ENCODE peak calls at places on chromosomes 4 and X, in seven cellular contexts. U is AG04450; T is colonic mucosa; V is cardiac muscle cell; F is CD4-positive, CD25-positive, alpha-beta regulatory T cell; B is IMR-90; H is GM23248. E is an unnamed sample.

GRCh38 chrX:154718607-154719006 is 32.3 kb downstream of the GAB3 start:
- DNase-seq in F (no peak), U (no peak), V (no peak), T (no peak), B (no peak), H (no peak), E (no peak)

GRCh38 chr4:142291299-142291698 is 554.8 kb downstream of the INPP4B start:
- DNase-seq in T (no peak), H (no peak), V (no peak), B (no peak), F (no peak), U (no peak), E (no peak)

GRCh38 chrX:96770315-96770714 is 85.7 kb downstream of the DIAPH2 start:
- DNase-seq in V (peak), T (no peak), H (peak), U (no peak), B (peak), F (peak), E (peak)

GRCh38 chr4:186227221-186227620 is at the start of gene KLKB1:
- DNase-seq in T (no peak), B (no peak), F (no peak), V (peak), U (no peak), H (no peak), E (peak)

GRCh38 chrX:40952855-40953254 is 132.4 kb upstream of the USP9X start:
- DNase-seq in U (no peak), T (no peak), F (peak), H (peak), V (peak), B (peak), E (peak)

GRCh38 chr4:52941450-52941849 is 79.3 kb downstream of the RASL11B start:
- DNase-seq in T (no peak), B (no peak), U (no peak), F (no peak), H (no peak), V (no peak), E (no peak)

GRCh38 chr4:110216079-110216478 is 17.7 kb upstream of the ELOVL6 start:
- DNase-seq in B (peak), T (no peak), U (no peak), F (no peak), H (peak), V (peak), E (no peak)

GRCh38 chrX:47146121-47146935 is 1.3 kb downstream of the RBM10 start:
- DNase-seq in B (no peak), H (peak), V (no peak), F (no peak), U (no peak), T (peak), E (no peak)

GRCh38 chr4:144634978-144635747 is 10.8 kb upstream of the HHIP start:
- DNase-seq in H (no peak), F (no peak), U (no peak), V (no peak), T (no peak), B (no peak), E (no peak)

GRCh38 chr4:53118676-53119075 is 247.2 kb downstream of the SCFD2 start:
- DNase-seq in B (no peak), U (no peak), T (no peak), V (no peak), H (no peak), F (no peak), E (no peak)

GRCh38 chr4:113677333-113677732 is 84.2 kb downstream of the CAMK2D start:
- DNase-seq in V (no peak), U (no peak), F (peak), T (no peak), B (no peak), H (no peak), E (no peak)

GRCh38 chrX:45794995-45795337 is 594.3 kb upstream of the DIPK2B start:
- DNase-seq in U (no peak), B (no peak), F (no peak), H (no peak), V (no peak), T (no peak), E (no peak)

GRCh38 chr4:99205104-99205979 is 13.7 kb downstream of the ADH6 start:
- DNase-seq in F (no peak), U (no peak), B (peak), H (peak), V (peak), T (peak), E (peak)

GRCh38 chrX:150564838-150565237 is 3.6 kb upstream of the MTM1 start:
- DNase-seq in F (no peak), V (no peak), T (no peak), B (no peak), H (no peak), U (no peak), E (no peak)

GRCh38 chr4:18733956-18734872 is 712.7 kb upstream of the LCORL start:
- DNase-seq in U (no peak), B (no peak), F (no peak), V (no peak), H (no peak), T (no peak), E (peak)

GRCh38 chrX:95332530-95332929 is 1352.1 kb upstream of the DIAPH2 start:
- DNase-seq in V (no peak), F (no peak), H (no peak), B (no peak), U (no peak), T (no peak), E (no peak)

GRCh38 chr4:8069102-8069752 is 89.4 kb downstream of the ABLIM2 start:
- DNase-seq in T (no peak), F (no peak), U (no peak), B (no peak), V (no peak), H (no peak), E (no peak)

GRCh38 chrX:135087867-135088266 is 32.5 kb downstream of the ETDB start:
- DNase-seq in T (no peak), V (no peak), F (no peak), B (no peak), H (peak), U (no peak), E (no peak)

GRCh38 chrX:118839334-118839958 is 15.8 kb downstream of the ZCCHC12 start:
- DNase-seq in T (peak), B (peak), V (peak), H (peak), U (no peak), F (peak), E (peak)

GRCh38 chr4:82885410-82885809 is 5.5 kb downstream of the SEC31A start:
- DNase-seq in B (no peak), H (peak), V (no peak), U (no peak), T (no peak), F (no peak), E (no peak)

GRCh38 chrX:18652636-18653035 is 19.3 kb downstream of the RS1 start:
- DNase-seq in B (no peak), V (no peak), U (no peak), H (no peak), T (no peak), F (no peak), E (no peak)

GRCh38 chr4:106981431-106981830 is 54.7 kb downstream of the DKK2 start:
- DNase-seq in U (no peak), H (no peak), T (no peak), V (no peak), B (no peak), F (no peak), E (no peak)

GRCh38 chr4:2462218-2462991 is 6.5 kb upstream of the RNF4 start:
- DNase-seq in F (peak), B (peak), U (peak), V (peak), T (peak), H (peak), E (peak)

GRCh38 chrX:46837543-46838481 is 969 bp downstream of the RP2 start:
- DNase-seq in F (peak), H (peak), B (peak), V (no peak), U (no peak), T (no peak), E (peak)

GRCh38 chr4:46956451-46956850 is 36.9 kb downstream of the GABRA4 start:
- DNase-seq in H (no peak), U (peak), V (no peak), F (no peak), B (peak), T (no peak), E (peak)

GRCh38 chr4:46949822-46950221 is 40.8 kb upstream of the COX7B2 start:
- DNase-seq in B (no peak), U (no peak), F (no peak), H (no peak), T (no peak), V (no peak), E (no peak)

GRCh38 chr4:40628888-40629287 is 776 bp downstream of the RBM47 start:
- DNase-seq in V (no peak), B (no peak), T (peak), H (peak), U (no peak), F (no peak), E (no peak)

GRCh38 chr4:40626183-40626990 is 3.3 kb downstream of the RBM47 start:
- DNase-seq in U (no peak), F (no peak), T (peak), V (peak), B (peak), H (peak), E (peak)

GRCh38 chr4:40627540-40627939 is 2.1 kb downstream of the RBM47 start:
- DNase-seq in B (no peak), F (no peak), T (no peak), U (no peak), V (no peak), H (no peak), E (no peak)

GRCh38 chr4:40629401-40630334 is at the start of gene RBM47:
- DNase-seq in U (no peak), H (peak), V (peak), T (peak), B (peak), F (peak), E (peak)

GRCh38 chr4:40630335-40631021 is 814 bp upstream of the RBM47 start:
- DNase-seq in H (no peak), T (peak), U (no peak), V (no peak), B (no peak), F (no peak), E (no peak)
- H3K4me3 ChIP-seq in H (no peak), T (peak), U (no peak), V (peak), B (no peak), F (no peak), E (peak)

DNA sequence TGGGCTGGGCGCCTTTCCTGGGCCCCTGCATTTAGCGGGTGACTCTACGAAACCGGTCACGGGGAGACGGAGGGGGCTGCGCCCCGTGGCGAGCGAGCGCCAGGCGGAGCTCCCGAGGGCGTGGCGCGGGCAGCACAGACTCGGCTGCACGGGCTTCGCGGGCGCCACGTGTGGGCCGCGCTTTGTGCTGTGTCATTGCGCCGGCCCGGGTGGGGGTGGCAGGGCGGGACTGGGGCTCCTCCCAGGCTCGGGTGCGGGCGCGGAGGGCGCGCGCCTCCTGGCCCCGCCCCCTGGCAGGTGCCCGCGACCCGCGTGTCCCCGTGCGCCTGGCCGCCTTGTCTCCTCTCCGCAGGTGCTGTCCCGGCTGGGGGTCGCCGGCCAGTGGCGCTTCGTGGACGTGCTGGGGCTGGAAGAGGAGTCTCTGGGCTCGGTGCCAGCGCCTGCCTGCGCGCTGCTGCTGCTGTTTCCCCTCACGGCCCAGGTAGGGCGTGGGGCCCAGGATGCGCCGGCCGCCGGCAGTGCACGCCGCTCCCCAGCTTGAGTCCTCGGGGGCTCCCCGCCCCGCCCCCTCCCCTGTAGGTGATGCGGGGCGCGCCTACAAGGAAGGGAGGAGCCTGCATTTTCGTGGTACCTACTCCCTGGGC is 651 bp downstream of the UCHL1 start:
- DNase-seq in F (peak), T (peak), U (no peak), V (peak), B (peak), H (peak), E (peak)
- H3K4me3 ChIP-seq in F (no peak), T (peak), U (peak), V (peak), B (peak), H (peak), E (peak)

DNA sequence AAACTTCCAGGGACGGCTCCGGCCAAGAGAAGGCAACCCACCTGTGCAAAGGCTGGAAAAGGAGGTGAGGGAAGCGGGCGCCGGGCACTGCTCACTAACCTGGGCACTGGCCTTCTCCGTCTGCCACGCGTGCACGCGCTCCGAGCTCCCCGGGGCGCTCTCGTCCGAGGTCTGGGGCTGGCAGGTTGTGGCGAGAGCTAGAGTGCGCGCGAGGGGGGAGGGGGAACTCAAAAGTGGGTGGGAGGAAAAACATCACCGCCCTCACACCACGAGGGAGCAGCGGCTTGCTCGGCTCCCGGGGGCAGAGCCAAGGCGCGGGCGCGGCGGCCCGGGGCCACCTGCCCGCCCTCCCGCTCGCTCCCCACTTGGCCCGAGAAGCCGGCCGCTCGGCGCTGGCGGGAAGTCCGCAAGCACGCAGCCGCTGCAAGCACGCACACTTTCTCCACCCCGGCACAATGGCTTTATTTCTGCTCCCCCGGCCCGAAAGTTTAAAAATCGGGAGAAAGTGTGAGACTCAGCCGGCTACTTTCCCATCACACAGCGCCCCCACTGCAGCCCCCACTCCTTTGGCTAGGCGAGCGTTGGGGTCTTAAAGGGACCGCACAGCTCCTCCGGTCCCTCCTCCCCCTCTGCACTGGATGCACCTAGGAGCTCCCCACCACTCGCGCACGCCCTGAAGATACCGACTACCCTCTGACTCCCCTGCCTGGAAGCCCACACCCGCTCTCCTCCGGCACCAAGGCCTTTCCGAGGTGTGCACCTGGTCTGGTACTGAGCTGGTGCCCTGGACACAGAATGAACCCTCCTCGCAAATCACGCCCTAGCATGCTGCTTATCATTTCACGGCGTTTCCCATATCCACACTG is at the start of gene CHRDL1:
- DNase-seq in H (peak), F (no peak), B (no peak), T (peak), V (no peak), U (no peak), E (no peak)
- H3K4me3 ChIP-seq in H (peak), F (no peak), B (peak), T (peak), V (peak), U (peak), E (no peak)

DNA sequence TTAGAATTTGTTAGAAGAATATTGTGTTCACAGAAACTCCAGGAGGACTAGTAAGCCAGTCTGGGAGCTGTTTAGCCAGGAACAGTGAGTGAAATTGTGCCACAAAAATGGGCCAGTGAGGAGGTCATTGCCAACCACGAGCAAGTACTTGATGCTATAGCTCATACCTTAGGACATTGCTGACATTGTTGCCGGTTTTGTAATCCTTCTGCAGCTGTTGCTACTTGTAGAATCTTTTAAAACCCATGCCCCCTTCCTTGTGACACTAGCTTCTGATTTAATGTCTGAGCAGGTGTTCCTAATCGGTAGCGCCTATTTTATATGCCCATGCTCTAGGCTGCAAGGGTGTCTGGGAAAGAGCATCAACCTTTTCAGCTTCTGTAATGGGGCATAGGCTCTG is 2.5 kb downstream of the POLA1 start:
- DNase-seq in V (no peak), U (no peak), F (no peak), B (no peak), H (no peak), T (no peak), E (peak)
- H3K4me3 ChIP-seq in V (no peak), U (no peak), F (no peak), B (no peak), H (no peak), T (no peak), E (no peak)

GRCh38 chrX:2705461-2705860 is 14.4 kb downstream of the CD99 start:
- DNase-seq in F (no peak), T (no peak), V (no peak), B (no peak), U (no peak), H (peak), E (no peak)

GRCh38 chrX:2703991-2704369 is 12.9 kb downstream of the CD99 start:
- DNase-seq in V (peak), H (peak), U (no peak), F (no peak), T (peak), B (no peak), E (peak)

GRCh38 chrX:2707334-2707760 is 16.3 kb downstream of the CD99 start:
- DNase-seq in T (peak), V (peak), U (peak), H (peak), F (peak), B (peak), E (peak)

GRCh38 chrX:2708016-2708415 is 16.9 kb downstream of the CD99 start:
- DNase-seq in H (peak), T (no peak), B (no peak), F (no peak), V (no peak), U (no peak), E (no peak)

GRCh38 chrX:2705036-2705435 is 13.9 kb downstream of the CD99 start:
- DNase-seq in V (peak), T (no peak), U (no peak), F (no peak), B (no peak), H (peak), E (peak)
- H3K4me3 ChIP-seq in V (no peak), T (no peak), U (no peak), F (no peak), B (no peak), H (no peak), E (no peak)

GRCh38 chrX:108590496-108590895 is 145.9 kb downstream of the IRS4 start:
- DNase-seq in F (no peak), B (peak), T (no peak), H (peak), U (no peak), V (peak), E (peak)

GRCh38 chrX:108582151-108582550 is 142.5 kb downstream of the COL4A5 start:
- DNase-seq in F (no peak), H (no peak), B (no peak), T (no peak), V (no peak), U (no peak), E (no peak)

DNA sequence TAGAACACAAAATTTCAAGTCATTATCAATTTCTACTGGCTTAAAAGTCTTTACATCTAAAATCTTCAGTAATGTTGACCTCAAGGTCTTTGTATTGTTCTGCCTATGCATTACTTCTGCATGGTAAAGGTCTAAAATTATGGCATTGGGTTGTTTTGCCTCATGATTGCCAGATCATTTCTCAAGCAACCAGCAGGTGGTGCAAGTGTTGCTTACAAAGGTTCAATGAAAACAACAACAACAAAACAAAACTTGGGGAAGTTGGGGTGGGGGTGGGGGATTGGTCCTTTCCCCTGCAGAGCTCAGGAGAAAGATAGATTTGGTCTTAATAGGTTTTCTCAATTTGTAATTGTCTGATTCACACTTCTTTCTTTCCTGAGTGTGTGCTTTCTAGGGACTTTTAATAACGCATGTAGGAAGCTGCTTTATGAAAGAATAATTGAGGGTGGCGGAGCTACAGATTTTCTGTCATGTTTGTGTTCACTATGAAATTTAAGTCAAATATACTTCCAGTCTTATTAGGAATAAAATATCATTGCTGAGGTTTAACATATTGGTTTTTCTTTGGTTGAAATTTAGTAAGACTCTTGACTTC is 145.1 kb downstream of the COL4A5 start:
- DNase-seq in F (peak), U (no peak), B (no peak), V (peak), T (no peak), H (peak), E (peak)
- H3K4me3 ChIP-seq in F (no peak), U (no peak), B (no peak), V (no peak), T (no peak), H (no peak), E (no peak)

DNA sequence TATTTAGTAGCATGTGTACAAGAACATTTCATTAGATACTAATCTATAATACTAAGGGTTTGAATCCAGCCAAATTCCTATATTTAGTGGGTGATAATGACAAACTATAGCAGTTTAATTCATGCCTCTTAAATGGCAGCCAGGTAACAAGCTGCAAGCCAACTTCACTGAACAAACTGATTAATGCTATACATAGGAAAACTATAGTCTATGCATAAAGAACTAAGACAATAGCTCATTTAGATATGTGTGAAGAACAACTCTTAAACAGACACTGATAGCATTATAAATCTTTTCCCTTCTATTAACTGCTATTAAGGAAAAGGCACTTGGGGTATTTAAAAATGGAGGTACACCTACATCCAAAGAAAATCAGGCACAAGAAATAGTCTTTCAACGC is 19.1 kb downstream of the ACSL1 start:
- DNase-seq in U (no peak), F (no peak), V (no peak), H (no peak), B (no peak), T (no peak), E (no peak)
- H3K4me3 ChIP-seq in U (no peak), F (no peak), V (no peak), H (no peak), B (no peak), T (no peak), E (no peak)

GRCh38 chr4:176383273-176384077 is 63.7 kb downstream of the SPCS3 start:
- DNase-seq in T (no peak), F (no peak), V (peak), B (peak), H (peak), U (no peak), E (peak)
- H3K4me3 ChIP-seq in T (no peak), F (no peak), V (no peak), B (no peak), H (no peak), U (peak), E (no peak)

E was measured in choroid plexus epithelial cell.